ENCODE peak calls at places on chromosomes 16 and 17, in eight cellular contexts. D is esophagus muscularis mucosa, W is GM12878, Q is GM12892, B is prostate gland, G is Panc1, M is upper lobe of left lung, P is GM12891. Z is an unnamed sample.

GRCh38 chr16:72191551-72191950 is 19.6 kb upstream of the PMFBP1 start:
- DNase-seq in D (no peak), W (no peak), Q (no peak), B (no peak), G (no peak), M (no peak), P (no peak), Z (no peak)

GRCh38 chr17:8629371-8630226 is 926 bp downstream of the MYH10 start:
- DNase-seq in D (no peak), W (no peak), Q (peak; percentile 11), B (peak; percentile 46), G (no peak), M (peak; percentile 90), P (peak; percentile 30), Z (peak; percentile 13)

GRCh38 chr17:52828621-52829020 is 670.1 kb upstream of the CA10 start:
- DNase-seq in D (no peak), W (no peak), Q (no peak), B (no peak), G (no peak), M (no peak), P (no peak), Z (no peak)

GRCh38 chr17:34163681-34164080 is 91.4 kb upstream of the CCL2 start:
- DNase-seq in D (no peak), W (no peak), Q (no peak), B (no peak), G (no peak), M (no peak), P (no peak), Z (no peak)

GRCh38 chr17:43021739-43022512 is at the start of gene VAT1:
- DNase-seq in D (no peak), W (no peak), Q (peak; percentile 75), B (peak; percentile 74), G (no peak), M (peak; percentile 97), P (peak; percentile 68), Z (peak; percentile 87)

GRCh38 chr17:8489841-8490240 is 54.2 kb downstream of the NDEL1 start:
- DNase-seq in D (no peak), W (no peak), Q (no peak), B (no peak), G (no peak), M (no peak), P (no peak), Z (no peak)

GRCh38 chr17:28335959-28336871 is 654 bp downstream of the TNFAIP1 start:
- DNase-seq in D (no peak), W (no peak), Q (no peak), B (peak; percentile 34), G (no peak), M (no peak), P (no peak), Z (peak; percentile 64)

GRCh38 chr16:12685806-12686205 is 117.9 kb downstream of the CPPED1 start:
- DNase-seq in D (no peak), W (no peak), Q (no peak), B (no peak), G (no peak), M (no peak), P (no peak), Z (no peak)

GRCh38 chr17:3917391-3917931 is 1.2 kb upstream of the P2RX1 start:
- DNase-seq in D (no peak), W (no peak), Q (no peak), B (no peak), G (no peak), M (peak; percentile 83), P (no peak), Z (peak; percentile 78)

GRCh38 chr17:65666869-65667268 is 105.4 kb upstream of the AXIN2 start:
- DNase-seq in D (no peak), W (no peak), Q (no peak), B (no peak), G (no peak), M (no peak), P (no peak), Z (no peak)

DNA sequence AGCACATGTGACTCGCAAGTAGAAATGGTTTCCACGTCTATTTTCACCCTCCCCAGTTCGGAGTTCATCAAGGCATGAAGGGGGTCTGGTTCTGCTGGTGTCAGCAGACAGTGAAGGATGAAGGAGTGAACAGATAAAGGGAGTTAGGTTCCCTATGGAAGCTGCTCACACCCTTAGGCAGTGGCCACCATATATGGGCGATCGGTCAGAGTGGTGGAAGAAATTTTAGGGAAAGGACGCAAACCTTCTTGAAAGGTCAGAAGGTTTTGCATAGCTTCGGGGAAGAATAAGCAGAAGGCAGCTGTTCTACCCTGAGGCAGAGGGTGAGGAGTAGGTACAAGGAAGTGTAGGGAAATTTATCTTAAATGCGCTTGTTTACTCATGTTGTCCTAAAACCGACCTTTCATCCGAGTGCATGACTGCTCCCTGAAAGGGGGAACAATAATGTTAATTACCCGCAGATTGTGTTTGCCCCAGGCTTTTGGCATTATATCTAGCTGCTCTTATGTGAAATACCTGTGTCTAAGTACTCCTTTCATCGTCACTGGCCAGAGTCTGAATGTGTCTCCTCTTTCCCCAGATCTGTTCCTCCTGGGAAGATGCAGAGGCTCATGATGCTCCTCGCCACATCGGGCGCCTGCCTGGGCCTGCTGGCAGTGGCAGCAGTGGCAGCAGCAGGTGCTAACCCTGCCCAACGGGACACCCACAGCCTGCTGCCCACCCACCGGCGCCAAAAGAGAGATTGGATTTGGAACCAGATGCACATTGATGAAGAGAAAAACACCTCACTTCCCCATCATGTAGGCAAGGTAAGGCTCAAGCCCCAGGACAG is 12.5 kb downstream of the CDH5 start:
- DNase-seq in D (no peak), W (no peak), Q (no peak), B (no peak), G (no peak), M (peak; percentile 51), P (no peak), Z (no peak)
- TF ChIP-seq POLR2AphosphoS5 in D (no peak), W (no peak), Q (no peak), B (no peak), G (no peak), M (no peak), P (no peak), Z (no peak)

GRCh38 chr16:84833142-84833495 is 13.3 kb downstream of the CRISPLD2 start:
- DNase-seq in D (no peak), W (no peak), Q (no peak), B (no peak), G (no peak), M (no peak), P (no peak), Z (no peak)

GRCh38 chr16:84833542-84834402 is 14.0 kb downstream of the CRISPLD2 start:
- DNase-seq in D (no peak), W (no peak), Q (no peak), B (no peak), G (no peak), M (peak; percentile 64), P (no peak), Z (no peak)

GRCh38 chr16:84834403-84834772 is 14.6 kb downstream of the CRISPLD2 start:
- DNase-seq in D (no peak), W (no peak), Q (no peak), B (no peak), G (no peak), M (no peak), P (no peak), Z (no peak)

GRCh38 chr16:84830765-84831384 is 11.1 kb downstream of the CRISPLD2 start:
- DNase-seq in D (no peak), W (no peak), Q (no peak), B (no peak), G (no peak), M (no peak), P (no peak), Z (no peak)

DNA sequence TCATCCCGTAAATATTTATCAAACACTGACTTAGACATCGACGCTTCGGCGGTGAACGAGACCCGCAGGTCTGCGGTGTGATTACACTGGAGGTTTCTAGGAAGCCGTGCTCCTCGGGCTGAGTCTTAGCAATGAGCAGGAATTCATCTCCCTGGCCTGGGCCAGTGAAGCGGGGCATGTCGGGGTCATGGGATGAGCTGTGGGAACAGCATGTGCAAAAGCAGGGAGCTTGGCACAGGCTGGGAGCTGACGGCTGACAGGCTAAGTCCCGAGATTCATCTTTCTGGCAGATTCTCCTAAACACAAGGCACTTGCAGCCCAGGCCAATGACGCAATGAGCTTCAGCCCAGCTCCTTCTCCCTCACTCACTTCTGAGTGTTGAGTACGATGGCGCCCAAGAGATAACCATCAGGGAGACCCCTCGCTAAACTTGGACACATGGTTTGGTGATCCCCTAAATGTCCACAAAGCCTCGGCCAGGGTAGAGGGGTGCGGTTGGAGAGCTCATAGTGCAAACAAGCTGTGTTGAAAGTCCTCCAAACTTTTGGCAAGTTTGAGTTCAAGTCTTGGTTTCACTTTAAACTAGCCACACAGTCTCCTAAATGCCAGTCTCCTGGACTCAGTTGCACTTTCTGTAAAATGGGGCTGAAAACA is 12.8 kb downstream of the CRISPLD2 start:
- DNase-seq in D (peak; percentile 98), W (no peak), Q (no peak), B (peak; percentile 38), G (no peak), M (no peak), P (no peak), Z (peak; percentile 78)
- TF ChIP-seq POLR2AphosphoS5 in D (no peak), W (no peak), Q (no peak), B (peak; percentile 82), G (no peak), M (peak; percentile 91), P (no peak), Z (peak; percentile 98)

GRCh38 chr17:57988301-57989010 is 402 bp upstream of the VEZF1 start:
- DNase-seq in D (peak; percentile 93), W (no peak), Q (peak; percentile 87), B (peak; percentile 64), G (no peak), M (no peak), P (peak; percentile 74), Z (peak; percentile 77)
- TF ChIP-seq POLR2AphosphoS5 in D (peak; percentile 79), W (peak; percentile 92), Q (peak; percentile 94), B (no peak), G (peak; percentile 87), M (peak; percentile 23), P (peak; percentile 93), Z (peak; percentile 51)

GRCh38 chr17:19262650-19263620 is 25.8 kb downstream of the EPN2 start:
- DNase-seq in D (no peak), W (no peak), Q (no peak), B (no peak), G (no peak), M (no peak), P (no peak), Z (no peak)

GRCh38 chr17:19264277-19264676 is 27.1 kb downstream of the EPN2 start:
- DNase-seq in D (no peak), W (no peak), Q (no peak), B (no peak), G (no peak), M (no peak), P (no peak), Z (no peak)

GRCh38 chr17:19263621-19264010 is 26.4 kb downstream of the EPN2 start:
- DNase-seq in D (no peak), W (no peak), Q (no peak), B (no peak), G (no peak), M (no peak), P (no peak), Z (no peak)

GRCh38 chr17:19265755-19266154 is 28.6 kb downstream of the EPN2 start:
- DNase-seq in D (no peak), W (no peak), Q (no peak), B (no peak), G (no peak), M (no peak), P (no peak), Z (no peak)

DNA sequence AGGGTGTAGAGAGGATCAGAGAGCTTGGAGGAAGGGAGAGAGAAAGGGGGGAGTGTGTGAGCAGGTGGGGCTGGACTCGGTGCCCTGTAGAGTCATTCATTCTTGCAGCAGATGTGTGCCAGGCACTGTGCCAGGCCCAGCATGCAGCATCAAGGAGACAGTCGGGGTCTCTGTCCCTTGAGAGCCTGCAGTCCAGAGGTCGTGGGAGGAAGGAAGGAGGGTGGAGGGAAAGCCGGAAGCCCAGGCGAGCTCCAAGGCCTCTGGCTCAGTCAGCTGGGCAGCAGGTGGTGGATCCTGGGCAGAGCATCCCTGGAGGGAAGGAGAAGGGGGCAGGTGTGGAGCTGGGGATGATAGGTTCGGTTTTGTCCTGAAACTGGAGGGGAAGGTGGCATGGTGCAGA is 27.5 kb downstream of the EPN2 start:
- DNase-seq in D (no peak), W (no peak), Q (no peak), B (no peak), G (no peak), M (no peak), P (no peak), Z (no peak)
- TF ChIP-seq POLR2AphosphoS5 in D (no peak), W (no peak), Q (no peak), B (no peak), G (no peak), M (no peak), P (no peak), Z (no peak)

Z was measured in transverse colon.